ENCODE peak calls at places on chromosomes 13 and 19, in seven cellular contexts. F, A, J, K, T, Y and E are unnamed samples.

GRCh38 chr19:1975081-1975480 is 34.1 kb downstream of the CSNK1G2 start:
- DNase-seq in F (peak), J (no peak), T (no peak), Y (no peak), K (no peak), A (no peak), E (no peak)

GRCh38 chr13:88937381-88937780 is 1266.2 kb downstream of the SLITRK5 start:
- DNase-seq in T (no peak), Y (no peak), J (no peak), K (no peak), F (no peak), A (no peak), E (no peak)

GRCh38 chr19:35167251-35168119 is 12.9 kb downstream of the FXYD5 start:
- DNase-seq in T (no peak), A (no peak), K (no peak), J (no peak), Y (no peak), F (peak), E (no peak)

GRCh38 chr19:821976-822773 is 420 bp upstream of the PLPPR3 start:
- DNase-seq in T (no peak), Y (no peak), K (no peak), F (peak), J (no peak), A (no peak), E (no peak)

GRCh38 chr19:13974073-13974472 is 21.8 kb downstream of the DCAF15 start:
- DNase-seq in A (no peak), F (no peak), J (no peak), Y (no peak), T (no peak), K (peak), E (peak)

GRCh38 chr19:47109541-47110375 is 3.8 kb downstream of the ZC3H4 start:
- DNase-seq in T (no peak), Y (no peak), K (peak), J (no peak), A (no peak), F (peak), E (no peak)

GRCh38 chr13:42014119-42014518 is 34.3 kb upstream of the DGKH start:
- DNase-seq in T (no peak), K (no peak), A (no peak), J (no peak), F (no peak), Y (no peak), E (no peak)

GRCh38 chr19:4557186-4557970 is 2.1 kb downstream of the SEMA6B start:
- DNase-seq in T (no peak), A (no peak), K (no peak), Y (no peak), F (no peak), J (no peak), E (no peak)

GRCh38 chr19:49141352-49141751 is 13.8 kb downstream of the HRC start:
- DNase-seq in T (no peak), Y (no peak), J (no peak), K (no peak), A (no peak), F (no peak), E (no peak)

GRCh38 chr19:5154129-5154798 is 185.4 kb downstream of the KDM4B start:
- DNase-seq in T (no peak), A (no peak), F (no peak), J (no peak), Y (no peak), K (no peak), E (peak)

GRCh38 chr13:75596657-75597182 is 39.4 kb upstream of the LMO7 start:
- DNase-seq in Y (no peak), T (no peak), K (no peak), F (no peak), A (no peak), J (no peak), E (no peak)

GRCh38 chr13:73025212-73026012 is 33.4 kb upstream of the KLF5 start:
- DNase-seq in K (peak), T (no peak), F (no peak), J (no peak), A (no peak), Y (no peak), E (no peak)

GRCh38 chr13:28447206-28447605 is 47.7 kb downstream of the FLT1 start:
- DNase-seq in J (no peak), T (no peak), F (no peak), K (no peak), Y (no peak), A (no peak), E (no peak)

GRCh38 chr13:110121312-110122083 is 185.5 kb downstream of the COL4A1 start:
- DNase-seq in J (no peak), A (no peak), K (no peak), F (no peak), Y (no peak), T (no peak), E (no peak)